ENCODE peak calls at places on chromosomes 3 and 15, in four cellular contexts. L is IMR-90, Q is H9, O is H1. J is an unnamed sample.

GRCh38 chr3:102237181-102237580 is 197.6 kb upstream of the ZPLD1 start:
- DNase-seq in Q (no peak), L (no peak), O (no peak), J (no peak)

GRCh38 chr3:2861120-2861519 is 249.1 kb downstream of the IL5RA start:
- DNase-seq in Q (no peak), O (no peak), L (no peak), J (no peak)

GRCh38 chr15:50137330-50137761 is 18.3 kb upstream of the ATP8B4 start:
- DNase-seq in O (no peak), L (peak; percentile 99), Q (no peak), J (no peak)

GRCh38 chr3:102182162-102182561 is 252.7 kb upstream of the ZPLD1 start:
- DNase-seq in Q (no peak), O (no peak), L (peak; percentile 57), J (no peak)

GRCh38 chr15:59327942-59328341 is 44.7 kb downstream of the MYO1E start:
- DNase-seq in Q (no peak), L (no peak), O (peak; percentile 40), J (no peak)

GRCh38 chr15:32998979-32999677 is 195.4 kb downstream of the FMN1 start:
- DNase-seq in L (no peak), Q (no peak), O (no peak), J (no peak)

GRCh38 chr3:49161808-49162530 is 4.2 kb downstream of the CCDC71 start:
- DNase-seq in Q (no peak), O (no peak), L (no peak), J (no peak)

GRCh38 chr3:31530039-31530983 is 2.4 kb upstream of the STT3B start:
- DNase-seq in O (no peak), Q (no peak), L (no peak), J (no peak)

GRCh38 chr3:156761007-156761406 is 65.1 kb upstream of the LEKR1 start:
- DNase-seq in Q (no peak), L (no peak), O (no peak), J (peak; percentile 68)

GRCh38 chr3:114624047-114624445 is 330.2 kb downstream of the TIGIT start:
- DNase-seq in Q (no peak), L (peak; percentile 71), O (no peak), J (no peak)

GRCh38 chr3:186782542-186783069 is 771 bp upstream of the EIF4A2 start:
- DNase-seq in Q (no peak), L (no peak), O (no peak), J (no peak)

GRCh38 chr3:160739079-160739478 is 17.0 kb upstream of the PPM1L start:
- DNase-seq in O (no peak), L (no peak), Q (no peak), J (no peak)

GRCh38 chr15:68298336-68298735 is 20.8 kb downstream of the FEM1B start:
- DNase-seq in Q (no peak), O (no peak), L (no peak), J (no peak)

GRCh38 chr3:197425485-197426131 is 127.2 kb upstream of the DLG1 start:
- DNase-seq in Q (no peak), O (no peak), L (no peak), J (no peak)

GRCh38 chr3:194561306-194561974 is 71.8 kb downstream of the TMEM44 start:
- DNase-seq in L (peak; percentile 94), Q (no peak), O (no peak), J (no peak)

GRCh38 chr3:15796771-15797599 is 794 bp downstream of the ANKRD28 start:
- DNase-seq in O (no peak), Q (no peak), L (peak; percentile 77), J (peak; percentile 60)

GRCh38 chr3:113954091-113954685 is 6.4 kb downstream of the ZDHHC23 start:
- DNase-seq in Q (no peak), O (no peak), L (no peak), J (no peak)

GRCh38 chr3:53881691-53882593 is at the start of gene ACTR8:
- DNase-seq in L (peak; percentile 77), O (peak; percentile 94), Q (peak; percentile 93), J (peak; percentile 92)

GRCh38 chr3:47057212-47057671 is 77.8 kb downstream of the NBEAL2 start:
- DNase-seq in Q (no peak), L (peak; percentile 31), O (no peak), J (peak; percentile 6)

GRCh38 chr15:73936181-73936580 is 9.9 kb downstream of the LOXL1 start:
- DNase-seq in Q (no peak), O (no peak), L (peak; percentile 83), J (no peak)

GRCh38 chr3:4532535-4533112 is 39.5 kb downstream of the ITPR1 start:
- DNase-seq in Q (no peak), O (no peak), L (no peak), J (peak; percentile 47)

GRCh38 chr3:12463686-12464085 is 20.6 kb upstream of the TSEN2 start:
- DNase-seq in L (no peak), O (no peak), Q (no peak), J (no peak)

GRCh38 chr15:71313806-71314205 is 198.5 kb downstream of the THSD4 start:
- DNase-seq in Q (no peak), O (no peak), L (peak; percentile 82), J (no peak)

GRCh38 chr3:297585-297984 is 101.0 kb downstream of the CHL1 start:
- DNase-seq in Q (no peak), O (no peak), L (no peak), J (peak; percentile 34)

GRCh38 chr3:152719264-152719663 is 115.7 kb upstream of the P2RY1 start:
- DNase-seq in O (no peak), L (peak; percentile 21), Q (no peak), J (peak; percentile 60)

GRCh38 chr3:23938657-23939056 is 6.4 kb upstream of the NR1D2 start:
- DNase-seq in O (no peak), Q (no peak), L (no peak), J (peak; percentile 97)

GRCh38 chr3:121493431-121493830 is 52.4 kb downstream of the POLQ start:
- DNase-seq in L (peak; percentile 24), Q (no peak), O (no peak), J (no peak)

GRCh38 chr15:52252781-52253180 is 42.8 kb downstream of the MYO5C start:
- DNase-seq in L (peak; percentile 96), Q (no peak), O (no peak), J (peak; percentile 27)

GRCh38 chr15:60423540-60423939 is 25.8 kb upstream of the ANXA2 start:
- DNase-seq in Q (no peak), L (peak; percentile 92), O (no peak), J (peak; percentile 93)

GRCh38 chr3:125213946-125214542 is 1.5 kb upstream of the SLC12A8 start:
- DNase-seq in O (no peak), Q (no peak), L (peak; percentile 44), J (peak; percentile 78)

GRCh38 chr3:49422379-49423248 is at the start of gene AMT:
- DNase-seq in O (peak; percentile 85), L (peak; percentile 30), Q (peak; percentile 96), J (peak; percentile 98)

GRCh38 chr15:68218331-68218730 is 11.2 kb downstream of the CLN6 start:
- DNase-seq in Q (peak; percentile 8), L (no peak), O (peak; percentile 22), J (no peak)

GRCh38 chr15:33114484-33114767 is 80.1 kb downstream of the FMN1 start:
- DNase-seq in L (peak; percentile 97), Q (no peak), O (no peak), J (no peak)

GRCh38 chr3:143244516-143245063 is 125.0 kb downstream of the CHST2 start:
- DNase-seq in L (no peak), Q (peak; percentile 11), O (no peak), J (no peak)

GRCh38 chr15:83694030-83694429 is 40.1 kb downstream of the ADAMTSL3 start:
- DNase-seq in O (peak; percentile 49), Q (peak; percentile 56), L (peak; percentile 32), J (peak; percentile 89)
- H3K4me1 ChIP-seq in O (peaks cover 14% of the 10 kb centered on the region), Q (peaks cover 5% of the 10 kb centered on the region), L (peaks cover 3% of the 10 kb centered on the region), J (peaks cover 1% of the 10 kb centered on the region)

DNA sequence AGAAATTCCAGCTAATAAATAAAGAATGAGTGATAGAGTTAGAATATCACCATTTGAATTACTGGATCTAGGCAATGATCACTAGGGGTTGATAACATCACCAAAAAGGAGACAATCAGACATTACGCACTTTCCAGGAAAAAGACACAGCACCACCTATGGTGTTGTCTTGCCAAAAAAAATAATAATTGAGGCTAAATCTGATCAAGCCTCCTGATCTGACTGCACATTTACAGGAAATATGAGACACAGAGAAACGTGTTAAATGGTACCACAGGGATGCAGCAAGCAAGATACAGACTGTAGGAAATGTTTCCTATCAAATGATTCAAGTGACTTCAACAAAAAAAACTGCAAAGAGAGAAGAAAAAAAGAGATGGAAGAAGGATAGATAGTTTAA is 92.7 kb downstream of the EOMES start:
- DNase-seq in Q (no peak), O (no peak), L (no peak), J (no peak)
- H3K27me3 ChIP-seq in Q (no peaks in the 10 kb centered on the region), O (no peaks in the 10 kb centered on the region), L (no peaks in the 10 kb centered on the region), J (no peaks in the 10 kb centered on the region)

GRCh38 chr3:73073091-73073707 is 11.7 kb downstream of the EBLN2 start:
- DNase-seq in L (peak; percentile 21), O (no peak), Q (no peak), J (no peak)

GRCh38 chr3:73074681-73075305 is 13.3 kb downstream of the EBLN2 start:
- DNase-seq in Q (no peak), O (no peak), L (no peak), J (no peak)

GRCh38 chr3:73071952-73072351 is 10.5 kb downstream of the EBLN2 start:
- DNase-seq in L (no peak), O (no peak), Q (no peak), J (no peak)

GRCh38 chr3:73070675-73071575 is 9.5 kb downstream of the EBLN2 start:
- DNase-seq in Q (no peak), O (no peak), L (peak; percentile 92), J (no peak)

DNA sequence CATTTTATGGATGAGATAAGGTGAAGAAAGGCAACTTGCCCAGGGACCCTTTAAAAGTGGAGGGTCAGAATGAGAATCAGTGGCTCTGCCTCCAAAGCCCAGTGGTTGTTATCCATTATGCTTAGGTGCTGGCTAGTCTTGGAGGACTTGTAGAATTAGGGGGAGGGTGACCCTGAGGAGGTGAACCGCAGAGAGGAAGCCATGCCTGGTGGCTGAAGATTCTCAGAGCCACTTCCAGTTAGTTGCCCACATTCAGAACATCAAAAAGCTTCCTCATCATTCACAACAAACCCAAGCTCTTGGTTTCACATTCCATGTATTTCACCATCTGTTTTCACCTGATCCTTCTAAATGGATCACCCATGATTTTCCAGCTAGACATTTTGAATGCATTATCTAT is 11.2 kb downstream of the EBLN2 start:
- DNase-seq in Q (no peak), O (no peak), L (no peak), J (no peak)
- H3K56ac ChIP-seq in Q (no peak overlapping the region), O (no peak overlapping the region), L (no peak overlapping the region), J (no peak overlapping the region)

DNA sequence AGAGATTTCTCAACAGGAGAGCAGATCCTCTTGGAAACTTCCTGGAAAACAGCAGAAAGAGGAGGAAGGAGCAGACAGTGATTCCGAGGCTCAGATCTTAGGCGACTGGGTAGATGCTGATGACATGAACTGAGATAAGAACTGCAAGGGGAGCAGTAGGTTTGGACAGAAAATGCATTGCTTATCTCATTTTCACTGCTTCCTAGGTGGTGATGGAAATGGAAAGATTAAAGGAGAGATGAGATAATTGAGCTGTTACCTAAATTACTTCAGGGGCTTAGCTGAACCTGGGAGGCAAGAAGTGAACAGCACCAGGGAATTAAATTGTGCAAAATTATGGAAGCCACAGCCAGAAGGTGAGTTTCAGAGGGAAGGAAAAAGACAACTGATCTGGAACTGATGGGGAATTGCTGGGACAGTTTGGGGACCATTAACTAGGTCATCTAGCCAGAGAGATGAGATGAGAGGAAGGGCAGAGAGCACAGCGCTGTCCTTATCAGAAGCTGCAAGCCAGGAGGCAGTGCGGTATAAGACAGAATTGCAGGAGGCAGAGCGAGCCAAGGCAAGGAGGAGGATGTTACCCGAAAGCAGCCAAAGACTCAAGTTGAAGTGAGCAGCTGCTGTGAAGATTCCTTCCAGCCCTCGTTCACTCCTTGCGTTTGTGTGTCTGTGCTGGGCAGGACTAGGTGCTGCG is 140.4 kb downstream of the SRGAP3 start:
- DNase-seq in Q (no peak), L (no peak), O (no peak), J (peak; percentile 72)
- H3K4me1 ChIP-seq in Q (peaks cover 5% of the 10 kb centered on the region), L (no peaks in the 10 kb centered on the region), O (peaks cover 8% of the 10 kb centered on the region), J (peaks cover 2% of the 10 kb centered on the region)

GRCh38 chr15:37095993-37096877 is 4.1 kb downstream of the MEIS2 start:
- DNase-seq in L (no peak), O (peak; percentile 71), Q (peak; percentile 67), J (peak; percentile 70)
- H3K27me3 ChIP-seq in L (no peaks in the 10 kb centered on the region), O (peaks cover 73% of the 10 kb centered on the region), Q (peaks cover 68% of the 10 kb centered on the region), J (peaks cover 22% of the 10 kb centered on the region)